ENCODE peak calls at places on chromosomes 5 and 9, in seven cellular contexts. One of them, this sample, is unnamed. For H3K36me3, the result is how much of the 10 kb centered on the place peaks cover.

GRCh38 chr5:4765411-4765810 is 374.7 kb upstream of the ADAMTS16 start:
- DNase-seq in cardiac muscle cell: no peak
- DNase-seq in HCT116: no peak
- DNase-seq in PC-9: no peak
- DNase-seq in GM23338: no peak
- DNase-seq in fibroblast of lung: no peak
- DNase-seq in upper lobe of right lung: no peak
- DNase-seq in this sample: no peak

GRCh38 chr9:77659926-77660325 is 11.8 kb upstream of the GNA14 start:
- DNase-seq in PC-9: no peak
- DNase-seq in GM23338: no peak
- DNase-seq in upper lobe of right lung: no peak
- DNase-seq in fibroblast of lung: no peak
- DNase-seq in HCT116: no peak
- DNase-seq in cardiac muscle cell: no peak
- DNase-seq in this sample: no peak

GRCh38 chr9:1759009-1759408 is 256.1 kb upstream of the SMARCA2 start:
- DNase-seq in upper lobe of right lung: no peak
- DNase-seq in fibroblast of lung: no peak
- DNase-seq in HCT116: no peak
- DNase-seq in GM23338: no peak
- DNase-seq in PC-9: no peak
- DNase-seq in cardiac muscle cell: no peak
- DNase-seq in this sample: no peak

GRCh38 chr9:105877719-105878118 is 183.4 kb downstream of the TMEM38B start:
- DNase-seq in GM23338: peak
- DNase-seq in upper lobe of right lung: no peak
- DNase-seq in fibroblast of lung: no peak
- DNase-seq in cardiac muscle cell: no peak
- DNase-seq in HCT116: no peak
- DNase-seq in PC-9: no peak
- DNase-seq in this sample: no peak

GRCh38 chr5:72452515-72453259 is 54.5 kb downstream of the ZNF366 start:
- DNase-seq in cardiac muscle cell: peak
- DNase-seq in GM23338: no peak
- DNase-seq in fibroblast of lung: peak
- DNase-seq in HCT116: peak
- DNase-seq in PC-9: peak
- DNase-seq in upper lobe of right lung: no peak
- DNase-seq in this sample: peak

GRCh38 chr5:36875051-36875788 is 1.3 kb upstream of the NIPBL start:
- DNase-seq in cardiac muscle cell: peak
- DNase-seq in fibroblast of lung: peak
- DNase-seq in PC-9: peak
- DNase-seq in HCT116: no peak
- DNase-seq in upper lobe of right lung: peak
- DNase-seq in GM23338: peak
- DNase-seq in this sample: peak

GRCh38 chr9:31336841-31337240 is 1047.6 kb upstream of the ACO1 start:
- DNase-seq in cardiac muscle cell: no peak
- DNase-seq in fibroblast of lung: no peak
- DNase-seq in HCT116: no peak
- DNase-seq in PC-9: no peak
- DNase-seq in GM23338: no peak
- DNase-seq in upper lobe of right lung: no peak
- DNase-seq in this sample: no peak

GRCh38 chr5:177301503-177302165 is 1.9 kb downstream of the RAB24 start:
- DNase-seq in HCT116: no peak
- DNase-seq in upper lobe of right lung: no peak
- DNase-seq in GM23338: no peak
- DNase-seq in fibroblast of lung: peak
- DNase-seq in cardiac muscle cell: no peak
- DNase-seq in PC-9: peak
- DNase-seq in this sample: no peak

GRCh38 chr5:1737790-1738405 is 61.7 kb downstream of the MRPL36 start:
- DNase-seq in HCT116: peak
- DNase-seq in fibroblast of lung: peak
- DNase-seq in upper lobe of right lung: no peak
- DNase-seq in cardiac muscle cell: peak
- DNase-seq in GM23338: peak
- DNase-seq in PC-9: no peak
- DNase-seq in this sample: no peak

GRCh38 chr5:15834596-15835245 is 334.7 kb downstream of the FBXL7 start:
- DNase-seq in HCT116: no peak
- DNase-seq in upper lobe of right lung: no peak
- DNase-seq in fibroblast of lung: peak
- DNase-seq in cardiac muscle cell: peak
- DNase-seq in PC-9: peak
- DNase-seq in GM23338: peak
- DNase-seq in this sample: peak

GRCh38 chr5:146877783-146878470 is 630 bp downstream of the PPP2R2B start:
- DNase-seq in GM23338: peak
- DNase-seq in HCT116: no peak
- DNase-seq in upper lobe of right lung: peak
- DNase-seq in fibroblast of lung: peak
- DNase-seq in cardiac muscle cell: peak
- DNase-seq in PC-9: no peak
- DNase-seq in this sample: peak

GRCh38 chr5:125205604-125206221 is 459.3 kb upstream of the ZNF608 start:
- DNase-seq in GM23338: no peak
- DNase-seq in HCT116: no peak
- DNase-seq in upper lobe of right lung: no peak
- DNase-seq in PC-9: no peak
- DNase-seq in fibroblast of lung: no peak
- DNase-seq in cardiac muscle cell: no peak
- DNase-seq in this sample: no peak

GRCh38 chr5:114447084-114447773 is 85.4 kb downstream of the KCNN2 start:
- DNase-seq in cardiac muscle cell: peak
- DNase-seq in PC-9: no peak
- DNase-seq in GM23338: peak
- DNase-seq in fibroblast of lung: no peak
- DNase-seq in HCT116: no peak
- DNase-seq in upper lobe of right lung: no peak
- DNase-seq in this sample: no peak

GRCh38 chr5:175816348-175816747 is 55.0 kb upstream of the CPLX2 start:
- DNase-seq in PC-9: no peak
- DNase-seq in upper lobe of right lung: peak
- DNase-seq in fibroblast of lung: no peak
- DNase-seq in GM23338: peak
- DNase-seq in cardiac muscle cell: no peak
- DNase-seq in HCT116: peak
- DNase-seq in this sample: no peak

GRCh38 chr9:136949817-136950655 is 2.0 kb upstream of the LCN12 start:
- DNase-seq in GM23338: peak
- DNase-seq in cardiac muscle cell: peak
- DNase-seq in PC-9: peak
- DNase-seq in fibroblast of lung: peak
- DNase-seq in HCT116: peak
- DNase-seq in upper lobe of right lung: peak
- DNase-seq in this sample: peak

GRCh38 chr9:134253596-134254205 is 72.6 kb upstream of the RXRA start:
- DNase-seq in upper lobe of right lung: no peak
- DNase-seq in GM23338: no peak
- DNase-seq in fibroblast of lung: peak
- DNase-seq in PC-9: no peak
- DNase-seq in HCT116: no peak
- DNase-seq in cardiac muscle cell: peak
- DNase-seq in this sample: peak

GRCh38 chr9:96087669-96088299 is 212.3 kb downstream of the ERCC6L2 start:
- DNase-seq in PC-9: no peak
- DNase-seq in GM23338: peak
- DNase-seq in fibroblast of lung: no peak
- DNase-seq in HCT116: no peak
- DNase-seq in upper lobe of right lung: no peak
- DNase-seq in cardiac muscle cell: no peak
- DNase-seq in this sample: no peak

GRCh38 chr5:51373880-51374523 is 9.2 kb upstream of the ISL1 start:
- DNase-seq in PC-9: no peak
- DNase-seq in cardiac muscle cell: no peak
- DNase-seq in upper lobe of right lung: no peak
- DNase-seq in HCT116: no peak
- DNase-seq in GM23338: no peak
- DNase-seq in fibroblast of lung: no peak
- DNase-seq in this sample: no peak

GRCh38 chr5:54658014-54658413 is 140.5 kb downstream of the SNX18 start:
- DNase-seq in cardiac muscle cell: peak
- DNase-seq in GM23338: no peak
- DNase-seq in HCT116: no peak
- DNase-seq in upper lobe of right lung: no peak
- DNase-seq in PC-9: no peak
- DNase-seq in fibroblast of lung: peak
- DNase-seq in this sample: no peak

GRCh38 chr5:37869221-37869620 is 29.4 kb upstream of the GDNF start:
- DNase-seq in GM23338: no peak
- DNase-seq in fibroblast of lung: no peak
- DNase-seq in cardiac muscle cell: no peak
- DNase-seq in upper lobe of right lung: no peak
- DNase-seq in PC-9: no peak
- DNase-seq in HCT116: no peak
- DNase-seq in this sample: no peak

GRCh38 chr5:52560366-52560765 is 227.3 kb upstream of the ITGA1 start:
- DNase-seq in fibroblast of lung: no peak
- DNase-seq in cardiac muscle cell: no peak
- DNase-seq in upper lobe of right lung: no peak
- DNase-seq in GM23338: peak
- DNase-seq in HCT116: peak
- DNase-seq in PC-9: no peak
- DNase-seq in this sample: no peak

DNA sequence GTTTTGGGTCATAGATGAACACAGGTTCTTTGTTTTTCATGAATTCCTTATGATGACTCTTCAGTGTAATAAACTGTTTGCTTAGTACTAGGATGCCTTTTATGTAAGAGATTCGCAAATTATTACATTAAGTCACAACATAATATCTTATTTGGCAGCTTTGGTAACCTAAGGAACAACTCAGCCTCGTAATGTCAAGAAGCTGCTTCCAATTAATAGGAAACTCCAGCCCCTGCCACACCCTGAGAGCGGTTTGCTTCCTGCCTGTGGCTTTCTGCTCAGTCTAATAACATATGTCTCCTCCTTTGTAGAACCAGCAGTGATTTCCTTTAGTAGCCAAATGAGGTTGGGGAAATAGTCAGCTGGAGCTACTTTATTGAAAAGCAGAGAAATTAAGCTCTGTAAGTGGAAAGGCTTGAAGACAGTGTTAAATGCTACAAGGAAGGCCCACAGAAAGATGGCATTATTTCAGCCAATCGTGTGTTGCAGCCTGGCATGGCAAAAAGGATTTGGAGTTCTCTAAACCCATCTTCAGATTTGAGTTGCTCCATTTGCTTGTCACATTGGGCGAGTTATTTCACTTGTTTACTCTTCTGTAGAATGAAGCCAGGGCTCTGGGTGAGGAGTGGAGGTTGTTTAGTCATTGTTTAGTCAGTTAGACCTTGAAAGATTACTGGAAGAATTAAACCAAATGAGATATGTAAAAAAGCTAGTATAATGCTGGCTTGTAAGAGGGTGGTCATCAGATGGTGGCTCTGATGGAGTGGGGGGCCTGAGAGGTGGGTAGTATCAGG is 54.1 kb downstream of the MTAP start:
- DNase-seq in GM23338: no peak
- DNase-seq in cardiac muscle cell: no peak
- DNase-seq in HCT116: no peak
- DNase-seq in fibroblast of lung: peak
- DNase-seq in upper lobe of right lung: no peak
- DNase-seq in PC-9: no peak
- DNase-seq in this sample: no peak
- H3K36me3 ChIP-seq in GM23338: half or more
- H3K36me3 ChIP-seq in cardiac muscle cell: under half
- H3K36me3 ChIP-seq in HCT116: half or more
- H3K36me3 ChIP-seq in fibroblast of lung: under half
- H3K36me3 ChIP-seq in upper lobe of right lung: half or more
- H3K36me3 ChIP-seq in PC-9: under half
- H3K36me3 ChIP-seq in this sample: half or more

GRCh38 chr9:109454041-109454440 is 44.1 kb downstream of the PTPN3 start:
- DNase-seq in HCT116: no peak
- DNase-seq in cardiac muscle cell: no peak
- DNase-seq in upper lobe of right lung: no peak
- DNase-seq in PC-9: no peak
- DNase-seq in GM23338: no peak
- DNase-seq in fibroblast of lung: no peak
- DNase-seq in this sample: no peak
- H3K4me3 ChIP-seq in HCT116: no peak
- H3K4me3 ChIP-seq in cardiac muscle cell: no peak
- H3K4me3 ChIP-seq in upper lobe of right lung: no peak
- H3K4me3 ChIP-seq in PC-9: no peak
- H3K4me3 ChIP-seq in GM23338: no peak
- H3K4me3 ChIP-seq in fibroblast of lung: no peak
- H3K4me3 ChIP-seq in this sample: no peak

GRCh38 chr5:14364096-14364495 is 217.5 kb upstream of the OTULINL start:
- DNase-seq in upper lobe of right lung: no peak
- DNase-seq in fibroblast of lung: no peak
- DNase-seq in GM23338: no peak
- DNase-seq in PC-9: no peak
- DNase-seq in cardiac muscle cell: peak
- DNase-seq in HCT116: no peak
- DNase-seq in this sample: no peak
- H3K36me3 ChIP-seq in upper lobe of right lung: half or more
- H3K36me3 ChIP-seq in fibroblast of lung: under half
- H3K36me3 ChIP-seq in GM23338: under half
- H3K36me3 ChIP-seq in PC-9: under half
- H3K36me3 ChIP-seq in cardiac muscle cell: under half
- H3K36me3 ChIP-seq in HCT116: under half
- H3K36me3 ChIP-seq in this sample: half or more

GRCh38 chr9:25542319-25542718 is 135.9 kb downstream of the TUSC1 start:
- DNase-seq in HCT116: no peak
- DNase-seq in fibroblast of lung: no peak
- DNase-seq in cardiac muscle cell: no peak
- DNase-seq in upper lobe of right lung: no peak
- DNase-seq in GM23338: no peak
- DNase-seq in PC-9: no peak
- DNase-seq in this sample: no peak
- H3K4me3 ChIP-seq in HCT116: no peak
- H3K4me3 ChIP-seq in fibroblast of lung: no peak
- H3K4me3 ChIP-seq in cardiac muscle cell: no peak
- H3K4me3 ChIP-seq in upper lobe of right lung: no peak
- H3K4me3 ChIP-seq in GM23338: no peak
- H3K4me3 ChIP-seq in PC-9: no peak
- H3K4me3 ChIP-seq in this sample: no peak